ENCODE peak calls at places on chromosomes 12 and 14, in eight cellular contexts. N is ovary; R is effector memory CD4-positive, alpha-beta T cell; C is upper lobe of right lung; U is PC-3; M is fibroblast of lung; L is CD8-positive, alpha-beta T cell; I is heart right ventricle. W is an unnamed sample.

GRCh38 chr14:21589317-21589716 is 9.4 kb upstream of the OR10G3 start:
- DNase-seq in N (no peak), R (no peak), C (no peak), U (no peak), M (no peak), L (no peak), I (no peak), W (no peak)

GRCh38 chr14:24072881-24073877 is 1.8 kb downstream of the CPNE6 start:
- DNase-seq in N (no peak), R (no peak), C (no peak), U (no peak), M (no peak), L (no peak), I (no peak), W (no peak)

GRCh38 chr12:127176804-127177203 is 1090.2 kb upstream of the TMEM132C start:
- DNase-seq in N (no peak), R (no peak), C (no peak), U (no peak), M (no peak), L (no peak), I (no peak), W (no peak)

GRCh38 chr14:93980464-93981201 is 4.3 kb upstream of the ASB2 start:
- DNase-seq in N (no peak), R (no peak), C (no peak), U (no peak), M (peak; percentile 26), L (no peak), I (peak; percentile 85), W (no peak)

GRCh38 chr12:16884056-16884455 is 278.1 kb upstream of the LMO3 start:
- DNase-seq in N (no peak), R (no peak), C (no peak), U (no peak), M (no peak), L (no peak), I (no peak), W (no peak)

GRCh38 chr14:59585891-59586554 is 9.4 kb upstream of the CCDC175 start:
- DNase-seq in N (no peak), R (no peak), C (no peak), U (peak; percentile 28), M (peak; percentile 28), L (no peak), I (no peak), W (no peak)

GRCh38 chr12:34401659-34402227 is 379.4 kb downstream of the ALG10 start:
- DNase-seq in N (peak; percentile 5), R (no peak), C (peak; percentile 58), U (no peak), M (no peak), L (peak; percentile 2), I (no peak), W (no peak)

GRCh38 chr14:52692248-52692962 is 3.0 kb downstream of the ERO1A start:
- DNase-seq in N (no peak), R (no peak), C (no peak), U (no peak), M (peak; percentile 88), L (no peak), I (no peak), W (no peak)

GRCh38 chr14:24232645-24233537 is at the start of gene GMPR2:
- DNase-seq in N (no peak), R (no peak), C (no peak), U (no peak), M (no peak), L (no peak), I (no peak), W (no peak)

GRCh38 chr12:71955946-71956345 is 17.3 kb downstream of the TPH2 start:
- DNase-seq in N (no peak), R (no peak), C (no peak), U (no peak), M (peak; percentile 19), L (no peak), I (no peak), W (no peak)

GRCh38 chr14:25862068-25862467 is 735.8 kb downstream of the NOVA1 start:
- DNase-seq in N (no peak), R (no peak), C (no peak), U (no peak), M (no peak), L (no peak), I (no peak), W (no peak)

GRCh38 chr12:53201170-53201541 is 5.9 kb downstream of the ITGB7 start:
- DNase-seq in N (no peak), R (no peak), C (no peak), U (no peak), M (peak; percentile 38), L (no peak), I (no peak), W (no peak)

GRCh38 chr14:76904100-76904739 is 78.0 kb downstream of the LRRC74A start:
- DNase-seq in N (peak; percentile 55), R (no peak), C (no peak), U (peak; percentile 66), M (peak; percentile 96), L (no peak), I (peak; percentile 50), W (no peak)

GRCh38 chr14:91117960-91118359 is 4.1 kb downstream of the DGLUCY start:
- DNase-seq in N (no peak), R (no peak), C (no peak), U (no peak), M (no peak), L (no peak), I (no peak), W (no peak)

GRCh38 chr12:30896461-30896860 is 30.1 kb upstream of the TSPAN11 start:
- DNase-seq in N (no peak), R (no peak), C (no peak), U (no peak), M (no peak), L (no peak), I (no peak), W (no peak)
- H3K27ac ChIP-seq in N (no peak overlapping the region), R (no peak overlapping the region), C (no peak overlapping the region), U (no peak overlapping the region), M (no peak overlapping the region), L (no peak overlapping the region), I (no peak overlapping the region), W (no peak overlapping the region)

GRCh38 chr12:106415134-106415533 is 57.6 kb downstream of the POLR3B start:
- DNase-seq in N (no peak), R (no peak), C (no peak), U (peak; percentile 60), M (no peak), L (no peak), I (no peak), W (no peak)

GRCh38 chr12:106423291-106423690 is 65.7 kb downstream of the POLR3B start:
- DNase-seq in N (no peak), R (no peak), C (no peak), U (no peak), M (no peak), L (no peak), I (no peak), W (no peak)

GRCh38 chr12:106416273-106416672 is 58.7 kb downstream of the POLR3B start:
- DNase-seq in N (no peak), R (no peak), C (no peak), U (no peak), M (no peak), L (no peak), I (no peak), W (no peak)

GRCh38 chr12:106417926-106418910 is 60.7 kb downstream of the POLR3B start:
- DNase-seq in N (no peak), R (no peak), C (no peak), U (peak; percentile 94), M (peak; percentile 65), L (no peak), I (no peak), W (no peak)

DNA sequence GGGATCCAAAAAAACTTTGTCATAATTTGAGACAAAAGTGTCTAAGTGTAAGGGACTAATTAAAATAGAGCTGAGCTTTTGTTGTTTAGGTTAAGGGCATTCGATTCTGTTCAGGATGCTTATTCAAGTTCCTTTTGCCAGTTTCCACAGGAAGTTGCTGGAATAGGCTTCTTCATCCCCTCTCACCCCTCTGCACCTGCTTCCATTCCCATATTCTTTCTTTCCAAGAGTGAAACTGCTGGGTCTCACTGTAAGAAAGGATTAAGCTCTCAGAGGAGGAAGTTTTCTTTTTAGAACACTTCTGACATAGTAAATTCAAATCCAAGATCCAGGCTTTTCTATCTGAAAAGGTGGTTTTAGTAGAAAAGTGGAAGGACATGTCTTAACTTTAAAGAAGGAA is 61.4 kb downstream of the POLR3B start:
- DNase-seq in N (no peak), R (no peak), C (no peak), U (no peak), M (no peak), L (no peak), I (no peak), W (no peak)
- H3K4me3 ChIP-seq in N (no peak overlapping the region), R (no peak overlapping the region), C (no peak overlapping the region), U (peak overlapping the region; percentile 51), M (no peak overlapping the region), L (no peak overlapping the region), I (no peak overlapping the region), W (no peak overlapping the region)

DNA sequence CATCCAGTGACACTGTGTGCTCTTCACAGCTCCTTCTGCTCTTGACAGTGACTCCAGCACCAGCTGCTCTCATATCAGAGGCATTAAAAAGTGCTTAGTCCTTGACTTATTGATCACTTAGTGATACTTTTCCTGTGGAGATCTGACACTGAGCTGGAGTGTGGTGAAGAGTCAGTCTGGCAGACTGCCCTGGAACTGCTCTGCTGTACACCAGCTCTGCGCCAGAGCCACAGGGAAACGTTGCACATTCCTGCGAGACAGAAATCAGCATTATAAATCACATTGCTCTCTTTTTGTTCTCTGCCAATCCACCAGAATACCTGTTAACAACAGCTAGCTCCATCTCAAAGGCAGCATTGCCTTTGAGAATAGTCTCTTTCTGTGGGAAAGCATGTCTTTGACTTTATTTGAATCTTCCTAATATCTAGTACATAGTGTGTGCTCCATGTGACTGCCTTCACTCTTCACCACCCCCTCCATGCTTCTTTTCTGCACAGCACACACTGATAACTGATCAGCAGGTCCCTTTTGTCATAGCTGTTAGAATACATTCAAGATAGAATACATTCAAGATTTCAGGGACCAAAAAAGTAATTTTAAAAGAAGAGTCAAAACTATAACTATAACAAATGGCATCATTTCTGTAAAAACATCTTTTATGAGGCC is 48.2 kb upstream of the VSX2 start:
- DNase-seq in N (no peak), R (no peak), C (no peak), U (no peak), M (no peak), L (no peak), I (no peak), W (no peak)
- H3K36me3 ChIP-seq in N (no peaks in the 10 kb centered on the region), R (no peaks in the 10 kb centered on the region), C (no peaks in the 10 kb centered on the region), U (no peaks in the 10 kb centered on the region), M (no peaks in the 10 kb centered on the region), L (no peaks in the 10 kb centered on the region), I (no peaks in the 10 kb centered on the region), W (no peaks in the 10 kb centered on the region)

GRCh38 chr12:125561-125960 is 59.0 kb downstream of the IQSEC3 start:
- DNase-seq in N (no peak), R (no peak), C (no peak), U (no peak), M (no peak), L (no peak), I (no peak), W (no peak)

GRCh38 chr12:128079-128478 is 61.5 kb downstream of the IQSEC3 start:
- DNase-seq in N (no peak), R (no peak), C (no peak), U (no peak), M (no peak), L (no peak), I (no peak), W (no peak)

GRCh38 chr12:121647-122046 is 55.1 kb downstream of the IQSEC3 start:
- DNase-seq in N (no peak), R (no peak), C (no peak), U (no peak), M (no peak), L (no peak), I (no peak), W (no peak)

GRCh38 chr12:129001-129400 is 62.4 kb downstream of the IQSEC3 start:
- DNase-seq in N (no peak), R (no peak), C (no peak), U (no peak), M (no peak), L (no peak), I (no peak), W (no peak)

GRCh38 chr12:125075-125474 is 58.5 kb downstream of the IQSEC3 start:
- DNase-seq in N (no peak), R (no peak), C (no peak), U (no peak), M (no peak), L (no peak), I (no peak), W (no peak)
- H3K27ac ChIP-seq in N (no peak overlapping the region), R (no peak overlapping the region), C (no peak overlapping the region), U (no peak overlapping the region), M (no peak overlapping the region), L (no peak overlapping the region), I (no peak overlapping the region), W (no peak overlapping the region)

W was measured in pancreas.